ENCODE peak calls at places on chromosomes 5 and 9, in ten cellular contexts. R is NCI-H345; U is uterus; T is activated CD8-positive, alpha-beta memory T cell treated with anti-CD3 and anti-CD28 coated beads, Interleukin-2, amount 50 U/mL, for 4 hours; A is upper lobe of right lung; H is ELR; E is stimulated activated CD4-positive, alpha-beta T cell treated with anti-CD3 and anti-CD28 coated beads, Interleukin-12 subunit alpha, Interleukin-12 subunit beta, amount 100 ng/mL, for 48 hours; I is aorta; J is posterior cingulate gyrus; G is SHP77. Q is an unnamed sample.

GRCh38 chr9:34267660-34268059 is 61.4 kb downstream of the KIF24 start:
- DNase-seq in R (no peak), U (no peak), T (no peak), A (no peak), H (no peak), E (no peak), I (no peak), J (no peak), G (no peak), Q (no peak)

GRCh38 chr5:73008831-73009230 is 53.0 kb downstream of the FCHO2 start:
- DNase-seq in R (no peak), U (no peak), T (no peak), A (no peak), H (no peak), E (no peak), I (no peak), J (no peak), G (no peak), Q (no peak)

GRCh38 chr9:101711330-101711941 is 27.0 kb downstream of the GRIN3A start:
- DNase-seq in R (no peak), U (no peak), T (peak; percentile 19), A (no peak), H (peak; percentile 55), E (peak; percentile 12), I (no peak), J (no peak), G (no peak), Q (no peak)

GRCh38 chr9:129552064-129552463 is 68.8 kb downstream of the C9orf50 start:
- DNase-seq in R (no peak), U (no peak), T (no peak), A (no peak), H (no peak), E (no peak), I (peak; percentile 79), J (no peak), G (no peak), Q (no peak)

GRCh38 chr5:116388564-116389258 is 185.9 kb downstream of the SEMA6A start:
- DNase-seq in R (no peak), U (no peak), T (no peak), A (no peak), H (no peak), E (no peak), I (no peak), J (no peak), G (no peak), Q (no peak)

GRCh38 chr9:84711936-84712335 is 42.4 kb downstream of the NTRK2 start:
- DNase-seq in R (peak; percentile 37), U (no peak), T (no peak), A (no peak), H (peak; percentile 29), E (no peak), I (no peak), J (peak; percentile 82), G (peak; percentile 45), Q (peak; percentile 72)

GRCh38 chr9:78622131-78622530 is 325.2 kb downstream of the PSAT1 start:
- DNase-seq in R (no peak), U (no peak), T (no peak), A (no peak), H (peak; percentile 10), E (no peak), I (no peak), J (no peak), G (no peak), Q (no peak)

GRCh38 chr9:29176231-29176630 is 1603.0 kb upstream of the C9orf72 start:
- DNase-seq in R (no peak), U (no peak), T (no peak), A (no peak), H (no peak), E (no peak), I (no peak), J (no peak), G (no peak), Q (no peak)

GRCh38 chr9:116391306-116391900 is 237.8 kb downstream of the PAPPA start:
- DNase-seq in R (no peak), U (no peak), T (no peak), A (no peak), H (peak; percentile 73), E (no peak), I (no peak), J (no peak), G (no peak), Q (no peak)

GRCh38 chr5:54619732-54620582 is 102.4 kb downstream of the SNX18 start:
- DNase-seq in R (peak; percentile 2), U (no peak), T (no peak), A (no peak), H (no peak), E (no peak), I (no peak), J (no peak), G (peak; percentile 6), Q (no peak)

GRCh38 chr5:112757468-112758208 is 20.0 kb downstream of the APC start:
- DNase-seq in R (peak; percentile 55), U (no peak), T (no peak), A (no peak), H (peak; percentile 78), E (no peak), I (no peak), J (no peak), G (peak; percentile 26), Q (peak; percentile 59)

GRCh38 chr5:156593546-156593945 is 256.5 kb upstream of the PPP1R2B start:
- DNase-seq in R (no peak), U (no peak), T (no peak), A (no peak), H (no peak), E (no peak), I (no peak), J (no peak), G (no peak), Q (no peak)

GRCh38 chr5:66959668-66960067 is 236.9 kb downstream of the CD180 start:
- DNase-seq in R (peak; percentile 78), U (no peak), T (no peak), A (no peak), H (peak; percentile 48), E (no peak), I (no peak), J (no peak), G (no peak), Q (no peak)

GRCh38 chr9:134669556-134669955 is 28.0 kb downstream of the COL5A1 start:
- DNase-seq in R (no peak), U (no peak), T (no peak), A (no peak), H (peak; percentile 33), E (no peak), I (no peak), J (no peak), G (no peak), Q (no peak)

GRCh38 chr9:11025775-11026174 is 413.0 kb upstream of the PTPRD start:
- DNase-seq in R (no peak), U (no peak), T (no peak), A (no peak), H (no peak), E (no peak), I (no peak), J (no peak), G (no peak), Q (no peak)

GRCh38 chr9:71729816-71730526 is 38.3 kb downstream of the CEMIP2 start:
- DNase-seq in R (no peak), U (no peak), T (no peak), A (no peak), H (peak; percentile 50), E (no peak), I (no peak), J (no peak), G (no peak), Q (no peak)

GRCh38 chr5:112125910-112126309 is 293.2 kb downstream of the EPB41L4A start:
- DNase-seq in R (no peak), U (no peak), T (no peak), A (no peak), H (no peak), E (no peak), I (no peak), J (no peak), G (no peak), Q (peak; percentile 58)